ENCODE peak calls at places on chromosomes 6 and 20, in seven cellular contexts. D is fibroblast of the conjunctiva, H is NCI-H1105 treated with DMSO at 0.1 percent for 48 hours, F is substantia nigra, I is nephron progenitor cell, R is hypothalamus, T is DMS153. M is an unnamed sample.

GRCh38 chr20:57439993-57440392 is 48.8 kb downstream of the RBM38 start:
- DNase-seq in D (no peak), H (no peak), F (no peak), I (no peak), R (no peak), T (no peak), M (no peak)

GRCh38 chr6:136989591-136990578 is 54.9 kb downstream of the IL20RA start:
- DNase-seq in D (no peak), H (peak), F (no peak), I (peak), R (no peak), T (peak), M (no peak)

GRCh38 chr6:105431226-105431625 is 28.3 kb upstream of the PREP start:
- DNase-seq in D (peak), H (peak), F (no peak), I (no peak), R (no peak), T (peak), M (peak)

GRCh38 chr6:46882622-46883021 is 39.1 kb downstream of the ADGRF5 start:
- DNase-seq in D (no peak), H (peak), F (no peak), I (no peak), R (no peak), T (peak), M (no peak)

GRCh38 chr20:48286571-48287551 is 501.6 kb upstream of the SULF2 start:
- DNase-seq in D (no peak), H (no peak), F (no peak), I (no peak), R (no peak), T (no peak), M (no peak)

GRCh38 chr20:4151342-4151741 is 136.0 kb upstream of the RNF24 start:
- DNase-seq in D (no peak), H (no peak), F (no peak), I (no peak), R (no peak), T (no peak), M (no peak)

GRCh38 chr20:51636123-51636522 is 93.6 kb upstream of the NFATC2 start:
- DNase-seq in D (no peak), H (no peak), F (no peak), I (no peak), R (no peak), T (no peak), M (no peak)

GRCh38 chr6:68160348-68160747 is 474.7 kb upstream of the ADGRB3 start:
- DNase-seq in D (no peak), H (no peak), F (no peak), I (no peak), R (no peak), T (no peak), M (no peak)

GRCh38 chr6:124869412-124869811 is 92.8 kb upstream of the RNF217 start:
- DNase-seq in D (no peak), H (no peak), F (no peak), I (no peak), R (no peak), T (no peak), M (no peak)

GRCh38 chr20:6994452-6994851 is 227.0 kb downstream of the BMP2 start:
- DNase-seq in D (no peak), H (no peak), F (no peak), I (no peak), R (no peak), T (no peak), M (no peak)

GRCh38 chr20:17960927-17961599 is 7.5 kb downstream of the SNX5 start:
- DNase-seq in D (no peak), H (no peak), F (no peak), I (no peak), R (no peak), T (no peak), M (no peak)

GRCh38 chr6:170082067-170082466 is 208.8 kb downstream of the DLL1 start:
- DNase-seq in D (no peak), H (no peak), F (no peak), I (no peak), R (no peak), T (no peak), M (no peak)

GRCh38 chr6:40798069-40798770 is 211.1 kb upstream of the LRFN2 start:
- DNase-seq in D (no peak), H (no peak), F (no peak), I (no peak), R (no peak), T (no peak), M (no peak)

GRCh38 chr6:1834641-1835516 is 225.2 kb downstream of the FOXC1 start:
- DNase-seq in D (no peak), H (no peak), F (no peak), I (no peak), R (no peak), T (no peak), M (no peak)